ENCODE peak calls at places on chromosomes 7 and 10, in six cellular contexts. Y is IMR-90, Q is mesenchymal stem cell, T is trophoblast cell, E is H9, A is H1. M is an unnamed sample. For H3K4me1, the result is how much of the 10 kb centered on the place peaks cover.

GRCh38 chr10:13658256-13658655 is 71.5 kb downstream of the PRPF18 start:
- DNase-seq in Y (no peak), Q (no peak), T (no peak), E (no peak), A (no peak), M (no peak)

GRCh38 chr10:128709975-128710794 is 584.0 kb upstream of the MKI67 start:
- DNase-seq in Y (no peak), Q (no peak), T (no peak), E (peak), A (no peak), M (no peak)

GRCh38 chr7:143369678-143370651 is 7.5 kb upstream of the FAM131B start:
- DNase-seq in Y (no peak), Q (no peak), T (no peak), E (peak), A (peak), M (no peak)

GRCh38 chr10:120414946-120415345 is 42.1 kb upstream of the PLPP4 start:
- DNase-seq in Y (no peak), Q (no peak), T (peak), E (no peak), A (no peak), M (no peak)

GRCh38 chr10:110915035-110915434 is 3.9 kb downstream of the BBIP1 start:
- DNase-seq in Y (no peak), Q (no peak), T (no peak), E (no peak), A (no peak), M (no peak)

GRCh38 chr7:16801579-16801978 is 3.2 kb downstream of the AGR2 start:
- DNase-seq in Y (no peak), Q (no peak), T (no peak), E (no peak), A (no peak), M (no peak)

GRCh38 chr7:26153823-26154783 is 2.1 kb downstream of the NFE2L3 start:
- DNase-seq in Y (peak), Q (peak), T (no peak), E (peak), A (peak), M (no peak)

GRCh38 chr7:101518348-101518747 is 110.7 kb downstream of the MYL10 start:
- DNase-seq in Y (peak), Q (no peak), T (no peak), E (no peak), A (no peak), M (no peak)

GRCh38 chr10:133379152-133379800 is at the start of gene PAOX:
- DNase-seq in Y (peak), Q (peak), T (peak), E (peak), A (no peak), M (peak)

GRCh38 chr7:74599251-74599650 is 58.3 kb upstream of the GTF2I start:
- DNase-seq in Y (no peak), Q (no peak), T (no peak), E (no peak), A (no peak), M (no peak)

GRCh38 chr7:142795339-142795863 is 24.6 kb downstream of the PRSS2 start:
- DNase-seq in Y (no peak), Q (no peak), T (no peak), E (peak), A (peak), M (no peak)

GRCh38 chr10:58264780-58265179 is 2.9 kb downstream of the IPMK start:
- DNase-seq in Y (no peak), Q (peak), T (no peak), E (no peak), A (no peak), M (no peak)

GRCh38 chr10:113073549-113074189 is 123.6 kb downstream of the TCF7L2 start:
- DNase-seq in Y (peak), Q (peak), T (peak), E (peak), A (peak), M (no peak)

GRCh38 chr10:47046321-47047126 is 135.3 kb downstream of the PTPN20 start:
- DNase-seq in Y (no peak), Q (no peak), T (no peak), E (no peak), A (no peak), M (no peak)

GRCh38 chr10:131880016-131880590 is 20.7 kb upstream of the PPP2R2D start:
- DNase-seq in Y (no peak), Q (no peak), T (no peak), E (peak), A (no peak), M (no peak)

GRCh38 chr10:68271104-68271882 is 39.4 kb upstream of the ATOH7 start:
- DNase-seq in Y (peak), Q (no peak), T (no peak), E (no peak), A (no peak), M (no peak)

GRCh38 chr7:157549612-157550299 is 213.0 kb downstream of the DNAJB6 start:
- DNase-seq in Y (no peak), Q (no peak), T (no peak), E (no peak), A (no peak), M (no peak)

GRCh38 chr10:80684217-80684616 is 146.5 kb downstream of the SH2D4B start:
- DNase-seq in Y (peak), Q (peak), T (no peak), E (no peak), A (no peak), M (no peak)
- H3K14ac ChIP-seq in Y (no peak), Q (no peak), T (no peak), E (no peak), A (no peak), M (no peak)

DNA sequence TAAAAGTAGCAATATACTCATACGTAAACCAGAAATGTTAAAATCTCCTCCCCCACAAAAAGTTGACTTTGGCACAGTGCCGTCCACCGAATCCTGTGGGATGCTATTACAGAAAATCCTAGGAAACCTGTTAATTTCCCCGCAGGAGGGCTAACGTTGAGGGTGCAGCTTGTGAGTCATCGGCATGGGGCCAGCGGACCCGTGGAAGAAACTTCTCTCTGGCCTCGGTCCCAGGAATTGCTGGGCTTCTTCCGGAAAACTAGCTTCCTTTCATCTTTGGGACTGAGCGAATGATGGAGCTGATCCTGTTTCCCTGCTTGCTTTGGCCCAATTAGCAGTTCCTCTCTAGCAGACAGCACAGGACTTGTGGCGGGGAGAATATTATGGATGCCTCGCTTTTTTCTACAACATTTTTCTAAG is 13.4 kb downstream of the CRYGN start:
- DNase-seq in Y (peak), Q (peak), T (no peak), E (no peak), A (no peak), M (no peak)
- H3K4me1 ChIP-seq in Y (under half), Q (under half), T (under half), E (under half), A (under half), M (under half)

GRCh38 chr10:75245354-75246001 is 9.7 kb upstream of the COMTD1 start:
- DNase-seq in Y (no peak), Q (no peak), T (no peak), E (no peak), A (no peak), M (no peak)
- H3K14ac ChIP-seq in Y (no peak), Q (peak), T (no peak), E (no peak), A (no peak), M (no peak)

DNA sequence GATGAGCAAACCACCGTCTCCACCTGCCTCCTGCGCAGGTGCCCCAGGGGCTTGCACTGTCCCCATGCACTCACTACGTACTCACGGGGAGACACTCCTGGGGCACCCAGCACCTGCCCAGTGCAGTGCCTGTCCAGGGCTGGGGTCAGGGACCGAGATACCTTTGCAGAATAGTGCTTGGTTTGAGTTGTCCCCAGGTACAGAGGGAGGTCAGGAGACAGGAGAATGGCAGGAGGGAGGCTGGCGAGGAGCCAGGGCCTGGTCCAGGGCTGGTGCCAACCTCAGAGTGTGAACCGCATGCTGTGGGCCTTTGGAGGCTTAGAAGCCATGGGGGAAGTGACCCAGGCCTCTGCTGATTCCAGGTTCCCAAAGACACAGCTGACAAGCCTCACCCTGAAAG is 110.1 kb upstream of the GPR26 start:
- DNase-seq in Y (no peak), Q (no peak), T (no peak), E (no peak), A (no peak), M (no peak)
- H3K4me1 ChIP-seq in Y (under half), Q (under half), T (under half), E (under half), A (under half), M (under half)

M was measured in neuronal stem cell.